ENCODE peak calls at places on chromosomes 7 and 10, in seven cellular contexts. T, L, G, K, C, E and P are unnamed samples.

GRCh38 chr7:4722960-4723359 is 40.9 kb downstream of the FOXK1 start:
- DNase-seq in T (no peak), L (no peak), G (no peak), K (no peak), C (no peak), E (no peak), P (no peak)

GRCh38 chr10:1374501-1374900 is 318.3 kb downstream of the WDR37 start:
- DNase-seq in T (no peak), L (no peak), G (no peak), K (no peak), C (no peak), E (no peak), P (no peak)

GRCh38 chr10:4677296-4678021 is 148.5 kb upstream of the AKR1E2 start:
- DNase-seq in T (no peak), L (no peak), G (no peak), K (peak), C (no peak), E (no peak), P (no peak)

GRCh38 chr10:1328951-1329614 is 272.9 kb downstream of the WDR37 start:
- DNase-seq in T (no peak), L (no peak), G (no peak), K (no peak), C (no peak), E (no peak), P (no peak)

GRCh38 chr10:35992107-35992506 is 350.0 kb upstream of the FZD8 start:
- DNase-seq in T (no peak), L (no peak), G (no peak), K (no peak), C (no peak), E (no peak), P (no peak)

GRCh38 chr10:131937832-131938231 is 37.0 kb downstream of the PPP2R2D start:
- DNase-seq in T (no peak), L (no peak), G (no peak), K (no peak), C (no peak), E (peak), P (no peak)

GRCh38 chr10:13787015-13787421 is 200.3 kb downstream of the PRPF18 start:
- DNase-seq in T (no peak), L (no peak), G (no peak), K (peak), C (no peak), E (no peak), P (no peak)

GRCh38 chr7:23471090-23471859 is 984 bp upstream of the IGF2BP3 start:
- DNase-seq in T (no peak), L (peak), G (peak), K (peak), C (no peak), E (no peak), P (peak)

GRCh38 chr10:2812631-2813030 is 254.7 kb upstream of the PFKP start:
- DNase-seq in T (no peak), L (no peak), G (no peak), K (no peak), C (no peak), E (no peak), P (no peak)

GRCh38 chr10:33661580-33662269 is 327.3 kb upstream of the NRP1 start:
- DNase-seq in T (peak), L (peak), G (no peak), K (peak), C (peak), E (peak), P (no peak)

GRCh38 chr10:5423774-5424173 is 11.4 kb downstream of the NET1 start:
- DNase-seq in T (no peak), L (no peak), G (no peak), K (no peak), C (no peak), E (no peak), P (no peak)

GRCh38 chr10:77578583-77579227 is 58.9 kb downstream of the KCNMA1 start:
- DNase-seq in T (no peak), L (no peak), G (no peak), K (peak), C (no peak), E (no peak), P (no peak)

GRCh38 chr10:3091346-3091787 is 24.0 kb downstream of the PFKP start:
- DNase-seq in T (no peak), L (no peak), G (no peak), K (peak), C (peak), E (no peak), P (no peak)

GRCh38 chr10:87752571-87752970 is 65.5 kb downstream of the ATAD1 start:
- DNase-seq in T (no peak), L (no peak), G (no peak), K (no peak), C (no peak), E (no peak), P (no peak)

GRCh38 chr7:36048141-36048901 is 104.7 kb upstream of the EEPD1 start:
- DNase-seq in T (peak), L (no peak), G (no peak), K (no peak), C (no peak), E (peak), P (no peak)

GRCh38 chr10:44660271-44660670 is 250.9 kb upstream of the TMEM72 start:
- DNase-seq in T (no peak), L (no peak), G (no peak), K (no peak), C (no peak), E (no peak), P (no peak)

GRCh38 chr10:56537984-56538383 is 176.9 kb upstream of the ZWINT start:
- DNase-seq in T (no peak), L (no peak), G (no peak), K (peak), C (no peak), E (no peak), P (no peak)

GRCh38 chr7:139753693-139754111 is 24.1 kb downstream of the HIPK2 start:
- DNase-seq in T (no peak), L (no peak), G (no peak), K (no peak), C (no peak), E (peak), P (no peak)

GRCh38 chr10:87694011-87694794 is 34.5 kb downstream of the PAPSS2 start:
- DNase-seq in T (no peak), L (no peak), G (no peak), K (peak), C (no peak), E (no peak), P (no peak)

GRCh38 chr7:7178081-7178480 is 4.3 kb upstream of the C1GALT1 start:
- DNase-seq in T (no peak), L (no peak), G (peak), K (no peak), C (no peak), E (no peak), P (no peak)

GRCh38 chr10:132138596-132138995 is 48.2 kb upstream of the DPYSL4 start:
- DNase-seq in T (no peak), L (no peak), G (no peak), K (no peak), C (peak), E (no peak), P (no peak)

GRCh38 chr7:128446306-128446705 is 9.4 kb upstream of the HILPDA start:
- DNase-seq in T (no peak), L (no peak), G (no peak), K (no peak), C (no peak), E (no peak), P (no peak)

GRCh38 chr10:76397210-76397881 is 965.9 kb downstream of the LRMDA start:
- DNase-seq in T (no peak), L (no peak), G (no peak), K (no peak), C (no peak), E (no peak), P (no peak)

GRCh38 chr10:15369642-15370211 is 1.4 kb downstream of the FAM171A1 start:
- DNase-seq in T (no peak), L (peak), G (peak), K (no peak), C (no peak), E (no peak), P (no peak)

GRCh38 chr7:130909881-130910672 is 176.1 kb upstream of the KLF14 start:
- DNase-seq in T (no peak), L (no peak), G (no peak), K (no peak), C (no peak), E (no peak), P (no peak)

GRCh38 chr7:112510032-112510742 is 29.4 kb downstream of the LSMEM1 start:
- DNase-seq in T (no peak), L (no peak), G (no peak), K (no peak), C (no peak), E (no peak), P (no peak)

GRCh38 chr7:35801392-35802101 is 690 bp downstream of the SEPTIN7 start:
- DNase-seq in T (peak), L (peak), G (peak), K (peak), C (peak), E (peak), P (no peak)

GRCh38 chr10:95756061-95756751 is at the start of gene ENTPD1:
- DNase-seq in T (no peak), L (no peak), G (peak), K (no peak), C (no peak), E (no peak), P (no peak)

GRCh38 chr7:91557789-91558396 is 293.7 kb downstream of the FZD1 start:
- DNase-seq in T (no peak), L (no peak), G (no peak), K (peak), C (no peak), E (no peak), P (no peak)

GRCh38 chr7:93148135-93148534 is at the start of gene SAMD9L:
- DNase-seq in T (no peak), L (no peak), G (no peak), K (peak), C (no peak), E (no peak), P (no peak)

GRCh38 chr10:13352519-13352918 is 4.4 kb upstream of the SEPHS1 start:
- DNase-seq in T (no peak), L (no peak), G (peak), K (no peak), C (no peak), E (no peak), P (no peak)

GRCh38 chr10:100745882-100746412 is 565 bp downstream of the PAX2 start:
- DNase-seq in T (no peak), L (no peak), G (peak), K (no peak), C (no peak), E (no peak), P (no peak)

GRCh38 chr10:130401860-130402765 is 265.9 kb downstream of the GLRX3 start:
- DNase-seq in T (no peak), L (no peak), G (no peak), K (no peak), C (peak), E (no peak), P (no peak)

GRCh38 chr7:132575987-132576722 is at the start of gene PLXNA4:
- DNase-seq in T (no peak), L (peak), G (peak), K (no peak), C (no peak), E (no peak), P (no peak)

GRCh38 chr10:56116684-56117083 is 244.4 kb downstream of the ZWINT start:
- DNase-seq in T (no peak), L (no peak), G (peak), K (no peak), C (no peak), E (no peak), P (no peak)

GRCh38 chr7:27999829-28000228 is 180.8 kb downstream of the JAZF1 start:
- DNase-seq in T (no peak), L (no peak), G (no peak), K (no peak), C (no peak), E (no peak), P (no peak)

GRCh38 chr7:90411510-90411909 is 8.2 kb downstream of the CLDN12 start:
- DNase-seq in T (no peak), L (no peak), G (no peak), K (peak), C (no peak), E (no peak), P (no peak)

GRCh38 chr10:323651-324293 is 188.5 kb downstream of the ZMYND11 start:
- DNase-seq in T (peak), L (no peak), G (no peak), K (peak), C (peak), E (no peak), P (no peak)

GRCh38 chr7:66894463-66895080 is 26.5 kb upstream of the TMEM248 start:
- DNase-seq in T (no peak), L (no peak), G (peak), K (no peak), C (no peak), E (no peak), P (no peak)
- TF ChIP-seq CTCF in T (no peak), L (peak), G (peak), K (no peak), C (no peak), E (no peak), P (no peak)

DNA sequence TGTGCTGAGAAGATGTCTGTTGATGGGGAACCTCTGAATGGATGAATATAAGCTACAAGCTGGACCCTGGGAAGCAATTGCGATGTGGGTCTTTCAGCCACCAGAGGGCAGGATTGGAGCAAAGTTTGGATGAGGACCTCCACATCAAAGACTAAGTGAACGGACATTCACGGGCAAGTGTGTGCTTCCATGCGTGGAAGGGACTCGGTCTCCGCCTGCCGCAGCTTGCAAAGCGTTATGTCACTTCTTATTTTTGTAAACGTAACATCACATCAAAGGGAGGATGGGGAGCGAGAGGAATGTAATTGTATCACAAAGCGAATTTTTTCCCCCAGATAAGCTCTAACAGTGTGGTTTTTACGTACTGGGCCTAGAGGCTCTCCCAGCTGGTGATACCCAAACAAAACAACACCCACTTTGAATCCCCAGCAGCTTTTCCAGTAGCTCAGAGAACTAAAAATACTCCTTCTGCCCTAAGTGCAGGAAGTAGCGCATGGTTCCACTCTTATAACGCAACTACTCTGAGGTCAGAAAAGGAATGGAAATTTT is 65.0 kb downstream of the VWA2 start:
- DNase-seq in T (peak), L (peak), G (peak), K (peak), C (peak), E (peak), P (no peak)
- TF ChIP-seq CTCF in T (peak), L (peak), G (peak), K (peak), C (peak), E (peak), P (peak)

DNA sequence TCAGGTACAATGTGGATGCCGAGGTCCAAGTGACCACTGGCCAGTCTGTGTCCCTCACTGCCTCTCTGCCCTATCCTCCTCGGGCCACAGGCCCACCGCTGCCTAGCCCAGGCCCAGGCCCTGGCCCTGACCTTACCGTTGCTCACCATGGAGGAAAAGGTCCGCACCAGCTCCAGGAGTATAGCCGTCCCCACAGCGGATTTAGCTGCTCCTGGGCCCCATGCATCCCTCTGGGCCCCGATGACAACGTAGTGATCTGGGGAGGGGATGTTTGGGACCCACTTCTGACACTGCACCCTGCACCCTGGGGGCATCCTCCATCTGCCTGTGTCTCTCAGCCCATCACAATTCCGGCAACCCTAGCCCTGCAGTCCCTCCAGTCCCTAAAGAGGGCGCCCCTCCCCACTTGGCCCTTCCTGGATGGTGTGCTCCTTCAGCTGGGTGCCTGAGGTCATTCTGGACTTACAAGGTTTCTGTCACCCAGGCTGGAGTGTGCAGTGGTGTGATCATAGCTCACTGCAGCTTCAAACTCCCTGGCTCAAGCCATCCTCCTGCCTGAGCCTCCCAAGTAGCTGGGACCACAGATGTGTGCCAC is 12.1 kb downstream of the TFR2 start:
- DNase-seq in T (no peak), L (peak), G (peak), K (peak), C (no peak), E (no peak), P (no peak)
- TF ChIP-seq CTCF in T (peak), L (peak), G (peak), K (peak), C (peak), E (no peak), P (peak)

GRCh38 chr10:64426745-64427144 is 905.5 kb downstream of the REEP3 start:
- DNase-seq in T (no peak), L (no peak), G (no peak), K (no peak), C (no peak), E (no peak), P (no peak)
- TF ChIP-seq CTCF in T (no peak), L (no peak), G (no peak), K (no peak), C (no peak), E (no peak), P (peak)

GRCh38 chr7:50627824-50628361 is 62.7 kb upstream of the DDC start:
- DNase-seq in T (no peak), L (no peak), G (no peak), K (no peak), C (no peak), E (peak), P (no peak)

GRCh38 chr7:50626286-50626685 is 61.1 kb upstream of the DDC start:
- DNase-seq in T (no peak), L (no peak), G (no peak), K (no peak), C (no peak), E (no peak), P (no peak)

GRCh38 chr7:50626971-50627370 is 61.8 kb upstream of the DDC start:
- DNase-seq in T (no peak), L (no peak), G (no peak), K (no peak), C (no peak), E (no peak), P (no peak)

GRCh38 chr7:50629238-50629901 is 64.2 kb upstream of the DDC start:
- DNase-seq in T (no peak), L (no peak), G (no peak), K (no peak), C (no peak), E (peak), P (no peak)

DNA sequence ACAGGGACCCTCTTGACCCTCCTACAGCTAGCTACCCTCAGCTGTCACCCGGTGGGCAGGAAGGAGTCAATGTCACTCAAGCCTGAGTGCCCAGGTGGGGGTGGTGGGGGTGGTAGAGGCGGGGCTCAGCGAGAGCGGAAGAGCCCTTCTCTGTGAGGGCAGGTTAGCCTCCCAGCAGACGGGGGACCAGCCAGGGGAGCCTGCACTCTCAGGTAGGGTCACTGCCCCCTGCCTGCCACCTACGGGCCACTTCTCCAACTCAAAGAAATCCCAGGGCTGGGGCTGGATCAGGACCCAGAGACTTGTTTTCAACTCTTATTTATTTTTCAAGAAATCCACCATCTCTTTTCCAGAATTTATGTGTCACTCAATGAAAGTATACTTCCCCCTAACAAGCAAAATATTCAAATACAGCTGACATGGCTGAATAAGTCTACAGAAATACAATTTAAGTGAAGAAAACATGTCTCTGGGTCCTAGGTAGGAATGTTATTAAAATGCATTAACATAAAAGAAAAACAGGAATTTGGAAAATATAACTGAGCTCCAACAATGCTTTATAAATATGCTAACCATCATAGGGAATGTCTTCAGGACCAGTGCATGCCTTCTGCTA is 63.4 kb upstream of the DDC start:
- DNase-seq in T (no peak), L (no peak), G (peak), K (no peak), C (no peak), E (peak), P (no peak)
- TF ChIP-seq CTCF in T (no peak), L (no peak), G (peak), K (no peak), C (no peak), E (no peak), P (no peak)

GRCh38 chr7:47232751-47233412 is 349.0 kb downstream of the TNS3 start:
- DNase-seq in T (no peak), L (no peak), G (no peak), K (no peak), C (no peak), E (no peak), P (no peak)
- TF ChIP-seq CTCF in T (peak), L (no peak), G (peak), K (peak), C (no peak), E (no peak), P (no peak)